ENCODE peak calls at places on chromosomes 11 and 22, in five cellular contexts. S is IMR-90, B is neuronal stem cell, C is trophoblast cell, A is mesendoderm. P is an unnamed sample.

GRCh38 chr11:126886636-126887035 is 113.9 kb downstream of the KIRREL3 start:
- DNase-seq in B (no peak), A (no peak), C (no peak), S (no peak), P (no peak)

GRCh38 chr11:64290894-64291745 is at the start of gene KCNK4:
- DNase-seq in A (no peak), B (no peak), C (no peak), S (no peak), P (no peak)

GRCh38 chr11:35771722-35772121 is 109.1 kb downstream of the TRIM44 start:
- DNase-seq in B (no peak), S (no peak), A (peak; percentile 67), C (no peak), P (no peak)

GRCh38 chr11:134289789-134290188 is 13.6 kb downstream of the GLB1L3 start:
- DNase-seq in A (no peak), S (no peak), B (no peak), C (no peak), P (peak; percentile 49)

GRCh38 chr11:122126024-122126678 is 10.1 kb upstream of the BLID start:
- DNase-seq in B (no peak), A (no peak), C (no peak), S (no peak), P (no peak)

GRCh38 chr11:7890417-7891179 is 40.5 kb downstream of the OR10A6 start:
- DNase-seq in B (no peak), A (peak; percentile 93), C (no peak), S (no peak), P (no peak)

GRCh38 chr11:44763111-44763820 is 36.5 kb downstream of the TSPAN18 start:
- DNase-seq in A (no peak), B (no peak), C (no peak), S (peak; percentile 49), P (no peak)

GRCh38 chr11:125110506-125110905 is 920 bp downstream of the TMEM218 start:
- DNase-seq in B (no peak), A (peak; percentile 88), C (no peak), S (no peak), P (no peak)

GRCh38 chr11:36071917-36072500 is 128.1 kb downstream of the LDLRAD3 start:
- DNase-seq in A (no peak), S (no peak), C (no peak), B (no peak), P (no peak)

GRCh38 chr11:117564321-117564720 is 232.7 kb downstream of the DSCAML1 start:
- DNase-seq in A (no peak), B (no peak), C (no peak), S (no peak), P (no peak)

GRCh38 chr22:35642305-35642741 is 5.9 kb upstream of the APOL6 start:
- DNase-seq in C (no peak), B (no peak), A (no peak), S (peak; percentile 46), P (no peak)

GRCh38 chr22:37182949-37183245 is 5.2 kb downstream of the C1QTNF6 start:
- DNase-seq in C (no peak), S (no peak), B (no peak), A (no peak), P (no peak)

GRCh38 chr22:39487826-39488520 is 14.1 kb upstream of the MIEF1 start:
- DNase-seq in S (no peak), C (no peak), B (no peak), A (no peak), P (no peak)

GRCh38 chr22:39490966-39491680 is 11.0 kb upstream of the MIEF1 start:
- DNase-seq in C (no peak), B (no peak), S (no peak), A (no peak), P (no peak)

GRCh38 chr22:39488563-39489083 is 13.5 kb upstream of the MIEF1 start:
- DNase-seq in C (no peak), B (no peak), A (no peak), S (no peak), P (no peak)

GRCh38 chr22:39490135-39490798 is 11.8 kb upstream of the MIEF1 start:
- DNase-seq in C (peak; percentile 70), A (peak; percentile 89), B (peak; percentile 56), S (peak; percentile 65), P (peak; percentile 90)

DNA sequence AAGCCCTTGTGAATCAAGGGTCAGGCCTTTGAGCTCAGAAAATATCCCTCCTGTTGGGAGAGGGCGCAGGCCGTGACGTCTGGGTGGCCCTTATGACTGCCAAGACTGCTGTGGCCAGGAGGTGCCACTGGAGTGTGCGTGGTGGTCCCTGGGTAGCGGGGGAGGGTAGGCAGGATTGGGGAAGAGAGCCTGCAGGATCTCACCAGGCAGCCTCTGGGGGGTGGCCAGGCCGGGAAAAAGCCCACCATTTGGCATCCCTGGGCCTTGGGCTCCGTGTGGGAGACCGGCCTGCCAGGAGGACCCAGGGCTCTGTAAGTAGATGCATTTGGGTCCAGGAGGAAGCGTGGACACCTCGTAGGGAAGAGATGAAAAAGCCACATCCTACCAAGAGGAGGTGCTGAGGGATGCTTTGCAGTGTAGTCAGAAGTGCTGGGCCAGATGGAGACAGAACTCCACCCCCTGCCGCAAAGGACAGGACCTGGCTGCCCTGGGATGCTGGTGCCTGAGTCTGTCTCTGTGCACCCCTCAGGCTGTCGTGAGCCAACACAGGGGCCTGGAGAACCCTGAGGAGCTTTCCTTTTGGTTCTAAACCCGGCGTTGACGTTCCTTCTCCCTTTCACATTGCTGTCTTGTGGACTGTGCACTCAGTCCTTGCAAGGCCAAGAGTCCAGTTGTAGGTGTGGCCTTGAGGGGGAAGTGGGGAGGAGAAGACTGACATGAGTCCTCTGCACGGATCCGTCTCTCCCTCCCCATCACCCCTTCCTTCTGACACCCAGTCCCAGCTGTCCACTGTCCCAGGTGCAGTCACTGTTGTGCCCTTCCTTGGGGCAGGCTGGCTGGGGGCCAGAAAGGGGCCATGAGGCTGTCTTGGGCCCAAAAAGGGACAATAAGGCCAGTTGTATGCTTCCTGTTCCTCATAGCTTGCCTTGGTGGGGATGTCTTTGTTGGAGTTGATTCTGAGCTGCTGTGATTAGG is 12.7 kb upstream of the MIEF1 start:
- DNase-seq in B (no peak), A (no peak), S (no peak), C (no peak), P (no peak)
- H4K8ac ChIP-seq in B (no peak overlapping the region), A (no peak overlapping the region), S (no peak overlapping the region), C (no peak overlapping the region), P (no peak overlapping the region)

GRCh38 chr11:14300661-14301304 is 58.2 kb downstream of the RRAS2 start:
- DNase-seq in A (peak; percentile 94), S (peak; percentile 74), B (peak; percentile 38), C (peak; percentile 76), P (peak; percentile 75)
- H4K8ac ChIP-seq in A (no peak overlapping the region), S (no peak overlapping the region), B (no peak overlapping the region), C (no peak overlapping the region), P (no peak overlapping the region)

GRCh38 chr11:115652094-115652493 is 147.9 kb upstream of the CADM1 start:
- DNase-seq in C (no peak), B (no peak), A (peak; percentile 60), S (no peak), P (no peak)

GRCh38 chr11:115652501-115652900 is 148.3 kb upstream of the CADM1 start:
- DNase-seq in S (no peak), C (no peak), A (no peak), B (no peak), P (no peak)

GRCh38 chr11:115653926-115654325 is 149.7 kb upstream of the CADM1 start:
- DNase-seq in S (no peak), A (no peak), C (peak; percentile 12), B (no peak), P (no peak)

GRCh38 chr11:115654792-115655191 is 150.6 kb upstream of the CADM1 start:
- DNase-seq in C (no peak), A (no peak), S (no peak), B (no peak), P (no peak)

DNA sequence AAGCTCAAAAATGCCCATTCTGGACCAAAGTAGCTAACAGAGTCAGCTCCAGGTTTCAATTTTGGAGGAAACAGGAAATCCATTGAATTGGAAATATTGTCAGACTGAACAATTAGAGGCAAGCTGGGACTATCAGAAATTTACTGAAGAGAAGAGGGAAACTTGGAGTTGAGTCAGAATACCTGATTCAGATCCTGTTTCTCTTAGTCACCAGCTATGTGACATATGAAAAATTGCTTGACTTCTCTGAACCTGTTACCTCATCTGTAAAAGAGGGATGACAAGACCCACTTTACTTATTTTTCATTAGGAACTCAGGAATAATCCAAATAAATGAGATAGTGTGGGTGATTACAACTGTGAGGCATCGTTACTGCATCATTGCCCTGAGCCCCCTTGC is 148.9 kb upstream of the CADM1 start:
- DNase-seq in S (peak; percentile 69), B (no peak), C (no peak), A (no peak), P (no peak)
- H4K8ac ChIP-seq in S (no peak overlapping the region), B (no peak overlapping the region), C (no peak overlapping the region), A (no peak overlapping the region), P (no peak overlapping the region)

DNA sequence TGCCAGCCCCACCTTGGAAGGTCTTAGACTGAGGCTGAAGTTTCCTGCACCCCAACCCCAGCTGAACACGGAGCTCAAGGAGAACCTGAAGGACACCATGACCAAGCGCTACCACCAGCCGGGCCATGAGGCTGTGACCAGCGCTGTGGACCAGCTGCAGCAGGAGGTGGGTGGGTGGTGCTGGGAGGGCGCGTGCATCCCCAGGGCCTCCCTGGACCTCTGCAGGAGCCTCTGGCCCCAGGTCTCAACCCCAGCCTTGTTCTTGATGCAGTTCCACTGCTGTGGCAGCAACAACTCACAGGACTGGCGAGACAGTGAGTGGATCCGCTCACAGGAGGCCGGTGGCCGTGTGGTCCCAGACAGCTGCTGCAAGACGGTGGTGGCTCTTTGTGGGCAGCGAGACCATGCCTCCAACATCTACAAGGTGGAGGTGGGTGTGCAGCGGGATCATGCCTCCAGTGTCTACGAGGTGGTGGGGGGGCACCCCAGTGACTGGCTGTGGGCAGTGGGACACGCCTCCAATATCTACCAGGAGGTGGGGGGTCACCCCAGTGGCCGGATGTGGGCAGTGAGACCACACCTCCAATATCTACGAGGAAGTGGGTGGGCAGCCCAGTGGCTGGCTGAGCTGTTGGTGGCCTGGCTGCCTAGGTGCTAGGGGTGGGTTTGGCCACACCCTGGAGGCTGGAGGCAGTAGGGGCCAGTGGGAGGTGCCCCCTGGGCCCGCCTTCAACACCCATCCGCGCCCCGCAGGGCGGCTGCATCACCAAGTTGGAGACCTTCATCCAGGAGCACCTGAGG is 4.6 kb downstream of the CD151 start:
- DNase-seq in B (no peak), A (no peak), C (no peak), S (no peak), P (no peak)
- H4K8ac ChIP-seq in B (peak overlapping the region; percentile 65), A (no peak overlapping the region), C (no peak overlapping the region), S (no peak overlapping the region), P (no peak overlapping the region)

P was measured in H9.